ENCODE peak calls at places on chromosomes 16 and 17, in six cellular contexts. F, P, L, W, B and I are unnamed samples.
A peak's percentile ranks its signal among the peaks of the same experiment; 100 is the strongest.

GRCh38 chr17:1590031-1590746 is 27.6 kb upstream of the PITPNA start:
- DNase-seq in F (peak; percentile 42), P (peak; percentile 77), L (no peak), W (peak; percentile 89), B (no peak), I (no peak)

GRCh38 chr16:56984639-56985038 is 4.7 kb upstream of the NLRC5 start:
- DNase-seq in F (no peak), P (no peak), L (no peak), W (peak; percentile 37), B (no peak), I (no peak)

GRCh38 chr16:50500171-50500874 is 47.9 kb upstream of the NKD1 start:
- DNase-seq in F (no peak), P (no peak), L (no peak), W (no peak), B (no peak), I (no peak)

GRCh38 chr17:59845595-59846390 is 47.0 kb downstream of the TUBD1 start:
- DNase-seq in F (peak; percentile 49), P (peak; percentile 94), L (no peak), W (peak; percentile 96), B (no peak), I (no peak)

GRCh38 chr17:57993471-57994365 is 5.7 kb upstream of the VEZF1 start:
- DNase-seq in F (no peak), P (no peak), L (no peak), W (no peak), B (no peak), I (no peak)

GRCh38 chr16:31440511-31441184 is 1.9 kb downstream of the ZNF843 start:
- DNase-seq in F (no peak), P (no peak), L (no peak), W (no peak), B (no peak), I (no peak)

GRCh38 chr17:27569884-27570577 is 61.0 kb upstream of the LGALS9 start:
- DNase-seq in F (no peak), P (no peak), L (no peak), W (no peak), B (no peak), I (no peak)

GRCh38 chr17:40062347-40063033 is at the start of gene THRA:
- DNase-seq in F (no peak), P (peak; percentile 22), L (peak; percentile 69), W (no peak), B (peak; percentile 81), I (no peak)

GRCh38 chr16:64629622-64630021 is 492.2 kb downstream of the CDH11 start:
- DNase-seq in F (no peak), P (peak; percentile 32), L (no peak), W (no peak), B (no peak), I (no peak)

GRCh38 chr17:56891751-56892150 is 22.1 kb downstream of the TRIM25 start:
- DNase-seq in F (no peak), P (no peak), L (peak; percentile 52), W (no peak), B (peak; percentile 29), I (no peak)

GRCh38 chr17:9240659-9241370 is 219.5 kb downstream of the NTN1 start:
- DNase-seq in F (peak; percentile 29), P (peak; percentile 62), L (no peak), W (no peak), B (no peak), I (no peak)

GRCh38 chr17:27919120-27919519 is 26.0 kb upstream of the LYRM9 start:
- DNase-seq in F (no peak), P (no peak), L (no peak), W (no peak), B (no peak), I (no peak)

GRCh38 chr17:21318439-21318838 is 33.9 kb downstream of the MAP2K3 start:
- DNase-seq in F (no peak), P (no peak), L (no peak), W (no peak), B (no peak), I (no peak)

GRCh38 chr17:6386041-6386630 is 48.8 kb downstream of the AIPL1 start:
- DNase-seq in F (no peak), P (no peak), L (no peak), W (no peak), B (no peak), I (no peak)

GRCh38 chr17:49216482-49216881 is 6.0 kb downstream of the ABI3 start:
- DNase-seq in F (no peak), P (no peak), L (no peak), W (no peak), B (no peak), I (no peak)

GRCh38 chr17:78014651-78015050 is 56.1 kb downstream of the TNRC6C start:
- DNase-seq in F (no peak), P (no peak), L (no peak), W (no peak), B (no peak), I (no peak)

GRCh38 chr16:73951541-73951940 is 345.1 kb upstream of the PSMD7 start:
- DNase-seq in F (no peak), P (no peak), L (no peak), W (no peak), B (no peak), I (no peak)

GRCh38 chr17:48490391-48491026 is 40.3 kb downstream of the HOXB1 start:
- DNase-seq in F (no peak), P (no peak), L (no peak), W (no peak), B (no peak), I (no peak)

GRCh38 chr16:79173101-79173500 is 427.4 kb downstream of the MAF start:
- DNase-seq in F (no peak), P (no peak), L (no peak), W (no peak), B (no peak), I (no peak)

GRCh38 chr17:8001976-8002645 is at the start of gene GUCY2D:
- DNase-seq in F (no peak), P (no peak), L (no peak), W (no peak), B (no peak), I (peak; percentile 91)

GRCh38 chr17:36864230-36864629 is 73.0 kb upstream of the LHX1 start:
- DNase-seq in F (no peak), P (no peak), L (no peak), W (no peak), B (no peak), I (no peak)

GRCh38 chr16:27724491-27724878 is 174.5 kb downstream of the KATNIP start:
- DNase-seq in F (no peak), P (no peak), L (no peak), W (no peak), B (no peak), I (no peak)

GRCh38 chr17:14222611-14223010 is 14.1 kb downstream of the CDRT15 start:
- DNase-seq in F (no peak), P (no peak), L (no peak), W (no peak), B (no peak), I (no peak)

GRCh38 chr17:51119415-51120356 is 982 bp downstream of the SPAG9 start:
- DNase-seq in F (no peak), P (peak; percentile 50), L (peak; percentile 31), W (peak; percentile 41), B (peak; percentile 52), I (no peak)

GRCh38 chr16:67415872-67416793 is at the start of gene ZDHHC1:
- DNase-seq in F (no peak), P (peak; percentile 65), L (peak; percentile 57), W (peak; percentile 53), B (peak; percentile 84), I (peak; percentile 67)

GRCh38 chr17:58391302-58391984 is 25.9 kb downstream of the RNF43 start:
- DNase-seq in F (no peak), P (peak; percentile 29), L (no peak), W (peak; percentile 91), B (peak; percentile 75), I (no peak)

GRCh38 chr16:57016301-57016700 is 26.9 kb downstream of the NLRC5 start:
- DNase-seq in F (no peak), P (no peak), L (no peak), W (no peak), B (no peak), I (no peak)

GRCh38 chr17:79544142-79544914 is 66.5 kb downstream of the RBFOX3 start:
- DNase-seq in F (no peak), P (no peak), L (no peak), W (no peak), B (no peak), I (no peak)

GRCh38 chr17:60902399-60902798 is 224.7 kb downstream of the BCAS3 start:
- DNase-seq in F (no peak), P (no peak), L (no peak), W (no peak), B (no peak), I (no peak)

GRCh38 chr17:60901806-60902205 is 224.2 kb downstream of the BCAS3 start:
- DNase-seq in F (peak; percentile 37), P (peak; percentile 42), L (no peak), W (peak; percentile 1), B (no peak), I (no peak)

GRCh38 chr17:60900688-60901087 is 223.0 kb downstream of the BCAS3 start:
- DNase-seq in F (no peak), P (no peak), L (no peak), W (no peak), B (no peak), I (no peak)

GRCh38 chr17:60899115-60899514 is 221.5 kb downstream of the BCAS3 start:
- DNase-seq in F (no peak), P (no peak), L (no peak), W (no peak), B (no peak), I (no peak)

GRCh38 chr17:60901222-60901621 is 223.6 kb downstream of the BCAS3 start:
- DNase-seq in F (no peak), P (no peak), L (no peak), W (no peak), B (no peak), I (no peak)
- TF ChIP-seq CTCF in F (peak; percentile 15), P (no peak), L (no peak), W (no peak), B (no peak), I (no peak)

GRCh38 chr17:83076930-83077329 is 2.5 kb upstream of the METRNL start:
- DNase-seq in F (no peak), P (no peak), L (no peak), W (no peak), B (no peak), I (no peak)
- TF ChIP-seq CTCF in F (peak; percentile 14), P (peak; percentile 28), L (no peak), W (peak; percentile 4), B (peak; percentile 38), I (peak; percentile 8)

DNA sequence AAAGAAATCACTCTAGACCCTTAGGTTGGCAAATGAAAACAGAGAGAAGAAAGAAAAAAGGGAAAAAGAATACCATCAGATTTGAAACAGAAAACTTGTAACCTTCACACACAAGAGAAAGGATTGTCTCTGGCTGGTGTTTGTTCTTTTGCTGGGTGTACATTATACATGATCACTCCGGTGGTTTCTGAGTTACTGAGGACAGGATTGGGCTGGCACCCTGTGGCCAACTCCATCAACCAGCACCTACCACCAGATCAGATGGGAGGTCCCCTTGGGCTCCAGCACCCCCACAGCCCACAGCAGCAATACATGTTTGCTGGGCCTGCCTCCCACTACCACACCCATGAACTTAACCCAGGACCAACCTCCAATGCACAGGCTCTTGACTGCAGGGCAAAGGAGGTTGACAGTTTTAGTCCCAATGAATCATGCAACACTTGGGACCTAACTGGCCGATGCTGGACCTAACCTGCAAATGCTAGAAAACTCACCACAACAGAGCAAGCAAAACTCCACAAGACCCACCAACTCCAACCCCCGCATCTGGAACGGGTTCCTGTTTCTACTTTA is 308.3 kb downstream of the SOX9 start:
- DNase-seq in F (no peak), P (no peak), L (no peak), W (no peak), B (no peak), I (no peak)
- TF ChIP-seq CTCF in F (no peak), P (no peak), L (no peak), W (no peak), B (no peak), I (no peak)

GRCh38 chr16:3087243-3087791 is 11.8 kb downstream of the ZSCAN10 start:
- DNase-seq in F (no peak), P (no peak), L (no peak), W (no peak), B (no peak), I (no peak)
- TF ChIP-seq CTCF in F (peak; percentile 36), P (peak; percentile 34), L (no peak), W (no peak), B (peak; percentile 25), I (no peak)